ENCODE peak calls at places on chromosomes 16 and 17, in seven cellular contexts. H is testis, K is stomach, W is tibial nerve, L is esophagus squamous epithelium, O is NB4, P is erythroblast. I is an unnamed sample.

GRCh38 chr17:40551874-40552768 is 13.2 kb downstream of the CCR7 start:
- DNase-seq in H (peak), K (peak), W (no peak), L (no peak), O (no peak), P (no peak), I (peak)

GRCh38 chr17:82710499-82711232 is 5.8 kb upstream of the FN3KRP start:
- DNase-seq in H (no peak), K (no peak), W (no peak), L (no peak), O (no peak), P (no peak), I (no peak)

GRCh38 chr17:76378548-76379274 is 5.7 kb upstream of the SPHK1 start:
- DNase-seq in H (no peak), K (no peak), W (no peak), L (no peak), O (no peak), P (no peak), I (no peak)

GRCh38 chr17:5630434-5630833 is 46.1 kb upstream of the NLRP1 start:
- DNase-seq in H (no peak), K (no peak), W (no peak), L (no peak), O (no peak), P (no peak), I (peak)

GRCh38 chr17:4537451-4538235 is 17.5 kb downstream of the MYBBP1A start:
- DNase-seq in H (no peak), K (no peak), W (no peak), L (no peak), O (no peak), P (no peak), I (no peak)

GRCh38 chr17:2241823-2242222 is 61.8 kb downstream of the SMG6 start:
- DNase-seq in H (no peak), K (no peak), W (no peak), L (no peak), O (no peak), P (no peak), I (peak)

GRCh38 chr17:37220609-37220953 is 155.2 kb upstream of the C17orf78 start:
- DNase-seq in H (peak), K (no peak), W (no peak), L (no peak), O (peak), P (peak), I (peak)

GRCh38 chr17:7221281-7222092 is 1.7 kb downstream of the ACADVL start:
- DNase-seq in H (no peak), K (no peak), W (no peak), L (no peak), O (peak), P (no peak), I (no peak)

GRCh38 chr16:63617047-63617989 is 1504.5 kb downstream of the CDH11 start:
- DNase-seq in H (peak), K (no peak), W (no peak), L (no peak), O (no peak), P (no peak), I (no peak)

GRCh38 chr17:57940653-57941329 is 14.4 kb downstream of the CUEDC1 start:
- DNase-seq in H (no peak), K (no peak), W (no peak), L (no peak), O (no peak), P (no peak), I (no peak)

GRCh38 chr17:5237541-5238016 is 2.9 kb upstream of the SCIMP start:
- DNase-seq in H (peak), K (peak), W (no peak), L (no peak), O (peak), P (peak), I (peak)

DNA sequence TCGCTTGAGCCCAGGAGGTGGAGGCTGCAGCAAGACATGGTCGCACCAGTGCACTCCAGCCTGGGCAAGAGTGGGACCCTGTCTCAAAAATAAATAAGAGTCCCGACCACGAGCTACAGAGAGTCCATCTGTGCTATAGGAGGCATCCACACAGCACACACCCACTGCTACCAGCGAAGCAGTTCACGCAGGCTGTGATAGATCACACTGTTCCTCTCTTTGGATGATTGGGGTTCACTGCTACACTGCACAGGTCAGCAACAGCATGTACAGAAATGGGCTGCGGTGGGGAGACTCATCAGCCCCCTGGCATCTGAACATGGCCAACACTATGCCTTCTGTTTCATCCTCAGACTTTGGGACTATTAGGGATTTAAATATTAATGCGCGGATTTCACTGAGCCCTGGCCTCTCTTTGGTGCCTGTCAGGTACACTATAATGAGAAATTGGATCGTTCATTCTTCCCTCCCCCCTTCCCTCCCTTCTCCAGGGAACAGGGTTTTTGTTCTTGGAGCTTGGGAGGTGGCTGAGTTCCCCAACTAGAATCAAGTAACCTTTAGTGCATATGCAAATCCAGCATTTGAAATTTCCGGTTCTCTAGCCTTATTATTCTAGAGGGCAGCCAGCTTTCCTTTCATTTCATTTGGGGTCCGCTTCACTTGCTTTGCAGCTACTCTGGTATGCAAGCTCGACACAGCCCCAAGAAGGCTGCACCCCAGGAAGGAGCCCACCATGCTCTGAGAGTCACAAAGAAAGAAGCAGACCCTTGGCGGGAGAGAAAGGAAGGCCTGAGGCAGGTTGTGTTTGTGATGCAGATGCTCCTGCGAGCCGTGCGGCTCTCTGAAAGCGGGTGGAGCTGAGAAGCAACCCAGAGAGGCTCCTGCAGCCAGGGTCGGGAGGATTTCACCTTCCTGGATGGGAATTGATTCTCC is 34.1 kb downstream of the PMM2 start:
- DNase-seq in H (no peak), K (no peak), W (no peak), L (no peak), O (no peak), P (no peak), I (no peak)
- TF ChIP-seq POLR2A in H (no peak), K (no peak), W (no peak), L (no peak), O (no peak), P (no peak), I (no peak)

GRCh38 chr16:2174396-2175131 is 19.0 kb downstream of the TRAF7 start:
- DNase-seq in H (no peak), K (no peak), W (no peak), L (no peak), O (no peak), P (no peak), I (no peak)

GRCh38 chr16:2175454-2175853 is 19.9 kb downstream of the TRAF7 start:
- DNase-seq in H (no peak), K (no peak), W (no peak), L (no peak), O (no peak), P (no peak), I (no peak)

GRCh38 chr16:2177561-2177960 is 18.8 kb downstream of the CASKIN1 start:
- DNase-seq in H (no peak), K (no peak), W (no peak), L (no peak), O (no peak), P (no peak), I (no peak)

GRCh38 chr16:2177101-2177500 is 19.3 kb downstream of the CASKIN1 start:
- DNase-seq in H (no peak), K (no peak), W (no peak), L (no peak), O (no peak), P (no peak), I (no peak)

GRCh38 chr16:2176047-2176446 is 20.4 kb downstream of the CASKIN1 start:
- DNase-seq in H (no peak), K (no peak), W (no peak), L (no peak), O (no peak), P (no peak), I (no peak)
- TF ChIP-seq POLR2A in H (no peak), K (no peak), W (no peak), L (no peak), O (no peak), P (no peak), I (no peak)

GRCh38 chr16:89922884-89923639 is at the start of gene TUBB3:
- DNase-seq in H (peak), K (peak), W (no peak), L (no peak), O (peak), P (peak), I (peak)
- TF ChIP-seq POLR2A in H (no peak), K (no peak), W (peak), L (no peak), O (peak), P (no peak), I (peak)

GRCh38 chr16:87404764-87405625 is 12.9 kb downstream of the MAP1LC3B start:
- DNase-seq in H (no peak), K (no peak), W (no peak), L (no peak), O (no peak), P (peak), I (no peak)
- TF ChIP-seq POLR2A in H (no peak), K (no peak), W (no peak), L (no peak), O (no peak), P (peak), I (peak)

GRCh38 chr17:78541488-78542237 is 35.5 kb downstream of the DNAH17 start:
- DNase-seq in H (no peak), K (no peak), W (no peak), L (no peak), O (peak), P (no peak), I (no peak)
- TF ChIP-seq POLR2A in H (no peak), K (no peak), W (no peak), L (no peak), O (no peak), P (no peak), I (no peak)

DNA sequence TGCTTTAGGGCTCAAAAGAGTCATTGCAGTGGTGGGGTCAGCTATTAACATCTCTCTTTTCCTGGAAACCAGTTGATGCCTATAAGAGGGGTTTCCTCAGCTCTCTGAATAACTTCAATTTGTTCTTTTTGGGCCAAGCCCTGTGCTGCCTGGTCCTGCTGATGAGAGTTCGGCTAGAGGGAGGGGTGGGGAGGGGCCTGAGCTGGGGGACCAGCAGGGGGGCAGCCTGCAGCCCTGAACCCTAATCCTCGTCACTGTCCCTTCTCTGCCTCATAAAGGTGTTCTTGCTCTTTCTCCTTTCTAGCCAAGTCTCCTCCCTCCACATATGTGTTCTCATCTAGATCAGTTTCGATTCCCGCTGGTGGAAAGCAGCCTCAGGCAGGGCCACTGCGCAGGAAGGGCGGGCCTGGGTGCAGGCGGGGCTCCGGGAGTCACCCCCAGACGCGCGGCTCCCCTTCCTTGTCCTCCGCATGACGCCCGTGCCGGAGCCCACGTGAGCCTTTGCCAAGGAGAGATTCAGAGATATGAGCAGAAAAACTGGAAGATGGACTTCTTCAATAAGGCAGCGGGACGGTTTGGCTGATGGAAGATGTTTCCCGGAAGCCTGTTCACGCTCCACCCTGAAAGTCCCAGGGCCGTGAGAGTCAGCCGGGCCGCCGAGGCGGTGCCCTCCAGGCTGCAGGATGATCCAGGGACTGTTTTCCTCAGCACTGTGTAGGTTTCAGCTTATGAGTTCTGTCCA is 15.0 kb upstream of the RHOT1 start:
- DNase-seq in H (peak), K (peak), W (peak), L (peak), O (peak), P (peak), I (peak)
- TF ChIP-seq POLR2A in H (no peak), K (no peak), W (peak), L (no peak), O (peak), P (peak), I (no peak)

GRCh38 chr17:17495448-17496188 is 577 bp downstream of the RASD1 start:
- DNase-seq in H (peak), K (no peak), W (no peak), L (no peak), O (no peak), P (peak), I (peak)

GRCh38 chr17:17497065-17497844 is 1.1 kb upstream of the RASD1 start:
- DNase-seq in H (no peak), K (no peak), W (no peak), L (no peak), O (no peak), P (no peak), I (no peak)

GRCh38 chr17:17497845-17498520 is 1.8 kb upstream of the RASD1 start:
- DNase-seq in H (no peak), K (no peak), W (no peak), L (no peak), O (no peak), P (no peak), I (no peak)

GRCh38 chr17:17494499-17495447 is 1.4 kb downstream of the RASD1 start:
- DNase-seq in H (peak), K (peak), W (no peak), L (no peak), O (no peak), P (peak), I (peak)

DNA sequence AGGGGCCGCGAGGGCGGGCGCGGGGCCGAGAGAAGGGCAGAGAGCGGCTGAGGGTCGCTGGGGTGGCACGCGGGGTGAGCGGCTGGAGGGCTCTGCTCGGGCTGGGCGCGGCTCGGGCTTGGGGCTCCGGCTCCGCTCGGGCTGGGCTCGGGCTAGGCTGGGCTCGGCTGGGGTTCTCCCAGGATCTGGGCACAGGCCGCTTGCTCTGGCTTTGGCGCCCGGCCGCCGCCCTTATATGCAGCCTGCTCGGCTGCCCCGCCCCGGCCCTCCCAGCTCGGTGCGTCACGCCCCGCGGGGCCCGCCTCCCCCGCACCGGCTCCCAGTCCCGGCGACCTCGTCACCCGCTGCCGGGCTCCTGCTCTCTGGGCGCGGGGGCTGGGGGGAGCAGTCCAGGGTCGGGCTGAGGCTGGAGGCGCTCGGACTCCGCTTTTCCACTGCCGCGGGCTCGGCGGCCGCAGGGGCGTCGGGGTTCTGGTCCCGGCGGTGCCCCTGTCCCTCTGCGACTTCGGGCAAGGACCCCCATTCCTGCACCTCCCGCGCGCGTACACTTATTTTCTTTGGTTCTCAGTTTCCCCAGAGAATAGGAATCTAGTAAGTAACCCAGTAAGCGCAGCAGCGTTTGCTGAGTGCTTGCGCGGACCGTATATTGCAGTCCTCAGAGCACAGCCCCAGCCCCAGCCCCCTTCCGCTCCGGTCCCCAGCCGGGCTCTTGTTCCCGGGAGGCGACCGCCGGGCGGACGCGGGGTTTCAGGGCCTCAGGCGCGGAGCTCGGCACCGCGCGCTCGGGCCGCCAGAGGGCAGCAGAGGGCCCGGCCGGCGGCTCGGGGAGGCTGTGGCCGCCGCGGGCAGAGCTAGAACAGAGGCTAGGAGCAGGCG is at the start of gene RASD1:
- DNase-seq in H (peak), K (peak), W (peak), L (no peak), O (peak), P (peak), I (peak)
- TF ChIP-seq POLR2A in H (peak), K (no peak), W (peak), L (no peak), O (no peak), P (peak), I (peak)

DNA sequence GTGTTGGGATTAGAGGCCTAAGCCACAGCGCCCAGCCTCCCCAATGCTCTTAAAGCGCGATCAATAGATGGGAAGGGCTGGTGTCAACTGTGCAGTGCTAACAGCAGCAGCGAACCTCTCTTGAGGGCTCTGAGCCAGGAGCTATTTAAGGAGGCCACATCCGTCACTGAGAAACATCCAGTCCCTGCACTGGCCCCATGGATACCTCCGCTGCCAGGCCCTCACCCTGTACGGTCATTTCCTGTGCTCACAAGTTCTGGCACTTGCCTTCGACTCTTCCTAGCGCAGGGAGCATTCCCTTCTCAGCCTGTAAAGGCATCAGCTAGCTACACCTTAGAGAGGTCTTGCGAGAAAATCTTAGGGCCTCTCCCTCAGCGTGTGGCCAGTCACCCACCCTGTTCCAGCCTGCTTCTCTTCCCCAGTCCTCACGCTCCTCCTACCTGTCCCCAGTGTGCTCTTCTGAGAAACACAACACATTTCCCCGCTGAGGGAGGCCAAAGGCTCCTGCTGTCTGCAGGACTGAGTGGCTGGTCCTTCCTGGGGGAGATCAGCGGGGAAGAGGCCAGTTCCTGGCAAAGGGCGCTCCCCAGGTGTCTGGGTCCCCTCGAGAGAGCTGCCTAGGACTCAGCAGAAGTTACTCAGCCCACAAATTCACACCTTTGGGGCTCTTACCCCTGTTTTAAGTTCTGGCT is 28.6 kb downstream of the GTF3C1 start:
- DNase-seq in H (no peak), K (no peak), W (no peak), L (no peak), O (no peak), P (no peak), I (peak)
- TF ChIP-seq POLR2A in H (no peak), K (no peak), W (no peak), L (no peak), O (no peak), P (no peak), I (no peak)